ENCODE peak calls at places on chromosomes 6 and 20, in eight cellular contexts. Z, Y, G, A, L, O, E and V are unnamed samples.
A peak's percentile ranks its signal among the peaks of the same experiment; 100 is the strongest.

GRCh38 chr20:63585616-63586565 is 11.9 kb upstream of the HELZ2 start:
- DNase-seq in Z (no peak), G (no peak), A (no peak), O (no peak), E (no peak), Y (no peak), L (no peak), V (no peak)

GRCh38 chr6:156699017-156699421 is 78.2 kb upstream of the ARID1B start:
- DNase-seq in L (peak; percentile 91), A (no peak), E (peak; percentile 91), O (peak; percentile 82), Z (peak; percentile 76), G (no peak), Y (no peak), V (peak; percentile 46)

GRCh38 chr20:11117808-11118528 is 444.2 kb upstream of the JAG1 start:
- DNase-seq in G (no peak), L (peak; percentile 98), O (peak; percentile 87), E (peak; percentile 93), A (no peak), Y (no peak), Z (peak; percentile 77), V (no peak)

GRCh38 chr6:33897193-33897479 is 93.3 kb upstream of the MLN start:
- DNase-seq in A (peak; percentile 33), E (no peak), Z (no peak), O (no peak), G (no peak), L (no peak), Y (no peak), V (no peak)

GRCh38 chr6:23826587-23826986 is 299.4 kb upstream of the NRSN1 start:
- DNase-seq in L (no peak), G (no peak), O (no peak), A (no peak), Z (no peak), Y (no peak), E (no peak), V (no peak)

GRCh38 chr6:104689551-104690205 is 170.0 kb downstream of the HACE1 start:
- DNase-seq in O (peak; percentile 54), Y (no peak), G (no peak), L (peak; percentile 15), Z (peak; percentile 44), E (peak; percentile 28), A (no peak), V (peak; percentile 93)

GRCh38 chr6:113011803-113012202 is 664.7 kb downstream of the RFPL4B start:
- DNase-seq in A (no peak), Z (peak; percentile 87), O (peak; percentile 13), E (peak; percentile 61), G (no peak), L (no peak), Y (no peak), V (peak; percentile 76)

GRCh38 chr6:157726892-157727628 is 96.0 kb upstream of the SNX9 start:
- DNase-seq in A (peak; percentile 83), Z (no peak), O (no peak), Y (no peak), E (no peak), G (peak; percentile 70), L (no peak), V (no peak)

GRCh38 chr20:44810391-44811149 is at the start of gene RIMS4:
- DNase-seq in Y (no peak), E (no peak), L (no peak), A (no peak), Z (no peak), O (no peak), G (no peak), V (no peak)

GRCh38 chr6:128541261-128541660 is 20.9 kb upstream of the PTPRK start:
- DNase-seq in L (no peak), A (no peak), G (no peak), Z (no peak), E (no peak), O (no peak), Y (no peak), V (no peak)

GRCh38 chr6:128363424-128363823 is 157.0 kb downstream of the PTPRK start:
- DNase-seq in A (no peak), O (no peak), Y (no peak), E (peak; percentile 56), Z (no peak), G (no peak), L (no peak), V (no peak)

GRCh38 chr6:159077123-159077522 is 32.3 kb upstream of the TAGAP start:
- DNase-seq in A (peak; percentile 38), Z (peak; percentile 19), G (no peak), Y (no peak), L (no peak), O (no peak), E (no peak), V (no peak)

GRCh38 chr20:38214871-38215788 is 45.4 kb downstream of the KIAA1755 start:
- DNase-seq in G (no peak), A (no peak), L (no peak), Z (no peak), E (no peak), Y (no peak), O (no peak), V (no peak)

GRCh38 chr20:61024390-61024789 is 227.7 kb upstream of the CDH4 start:
- DNase-seq in G (no peak), L (peak; percentile 1), O (no peak), Z (no peak), E (no peak), A (no peak), Y (no peak), V (no peak)

GRCh38 chr6:79895382-79896100 is 51.8 kb downstream of the ELOVL4 start:
- DNase-seq in O (no peak), Z (no peak), A (no peak), E (no peak), L (peak; percentile 79), G (no peak), Y (no peak), V (no peak)

GRCh38 chr6:160393966-160394653 is 45.9 kb downstream of the SLC22A3 start:
- DNase-seq in L (no peak), E (no peak), A (no peak), Y (no peak), G (no peak), O (no peak), Z (peak; percentile 37), V (peak; percentile 91)

GRCh38 chr20:38855356-38855755 is 49.9 kb downstream of the PPP1R16B start:
- DNase-seq in G (no peak), O (no peak), L (no peak), A (no peak), Y (no peak), E (peak; percentile 35), Z (peak; percentile 27), V (no peak)

GRCh38 chr6:136738178-136739057 is 53.9 kb downstream of the MAP3K5 start:
- DNase-seq in G (peak; percentile 47), L (no peak), A (peak; percentile 36), O (no peak), Z (peak; percentile 62), E (peak; percentile 26), Y (no peak), V (peak; percentile 45)

GRCh38 chr6:46170357-46171289 is at the start of gene ENPP5:
- DNase-seq in Y (peak; percentile 94), A (peak; percentile 43), O (no peak), L (peak; percentile 9), G (peak; percentile 74), E (no peak), Z (no peak), V (no peak)

GRCh38 chr20:57770852-57771746 is 61.3 kb upstream of the PMEPA1 start:
- DNase-seq in Y (no peak), G (no peak), A (no peak), E (no peak), L (no peak), O (no peak), Z (no peak), V (peak; percentile 3)

GRCh38 chr20:17835240-17835940 is 133.2 kb downstream of the SNX5 start:
- DNase-seq in O (peak; percentile 78), Z (peak; percentile 85), E (peak; percentile 86), L (peak; percentile 97), A (peak; percentile 70), G (peak; percentile 49), Y (no peak), V (peak; percentile 88)

GRCh38 chr6:20332441-20333006 is 69.2 kb upstream of the E2F3 start:
- DNase-seq in G (no peak), E (no peak), L (no peak), O (no peak), Z (no peak), A (no peak), Y (no peak), V (no peak)

GRCh38 chr6:139364982-139365379 is 9.5 kb downstream of the CITED2 start:
- DNase-seq in G (no peak), A (no peak), O (no peak), Z (no peak), E (no peak), L (no peak), Y (no peak), V (no peak)
- TF ChIP-seq CTCF in G (no peak), A (no peak), O (no peak), Z (no peak), E (no peak), L (no peak), Y (no peak), V (no peak)

GRCh38 chr6:11772109-11772830 is 6.3 kb downstream of the ADTRP start:
- DNase-seq in E (peak; percentile 98), G (no peak), O (peak; percentile 97), Y (no peak), Z (peak; percentile 89), A (peak; percentile 27), L (peak; percentile 95), V (peak; percentile 95)
- H3K4me3 ChIP-seq in E (no peak overlapping the region), G (no peak overlapping the region), O (no peak overlapping the region), Y (no peak overlapping the region), Z (no peak overlapping the region), A (no peak overlapping the region), L (no peak overlapping the region), V (no peak overlapping the region)

GRCh38 chr6:63661769-63662168 is 26.2 kb downstream of the PHF3 start:
- DNase-seq in E (no peak), Z (no peak), G (no peak), A (no peak), L (no peak), O (no peak), Y (no peak), V (no peak)
- TF ChIP-seq CTCF in E (no peak), Z (no peak), G (no peak), A (no peak), L (no peak), O (no peak), Y (no peak), V (no peak)

GRCh38 chr6:76677017-76677416 is 604.6 kb upstream of the IMPG1 start:
- DNase-seq in Z (no peak), L (no peak), Y (no peak), A (no peak), E (no peak), G (no peak), O (no peak), V (no peak)
- H3K4me3 ChIP-seq in Z (no peak overlapping the region), L (no peak overlapping the region), Y (no peak overlapping the region), A (no peak overlapping the region), E (no peak overlapping the region), G (no peak overlapping the region), O (no peak overlapping the region), V (no peak overlapping the region)